ENCODE peak calls at places on chromosomes 7 and 10, in five cellular contexts. One of them, this sample, is unnamed.

GRCh38 chr7:81232084-81232799 is 313.4 kb upstream of the SEMA3C start:
- DNase-seq in CD4-positive, alpha-beta T cell: no peak
- DNase-seq in K562: no peak
- DNase-seq in stimulated activated CD4-positive, alpha-beta T cell treated with anti-CD3 and anti-CD28 coated beads, Interleukin-1b, Interleukin-23, amount 100 ng/mL, for 1 hour: no peak
- DNase-seq in iris pigment epithelial cell: no peak
- DNase-seq in this sample: no peak

GRCh38 chr7:30141405-30142045 is 6.7 kb downstream of the MTURN start:
- DNase-seq in CD4-positive, alpha-beta T cell: no peak
- DNase-seq in K562: no peak
- DNase-seq in stimulated activated CD4-positive, alpha-beta T cell treated with anti-CD3 and anti-CD28 coated beads, Interleukin-1b, Interleukin-23, amount 100 ng/mL, for 1 hour: no peak
- DNase-seq in iris pigment epithelial cell: no peak
- DNase-seq in this sample: no peak

GRCh38 chr7:83053965-83054364 is 108.7 kb downstream of the PCLO start:
- DNase-seq in K562: no peak
- DNase-seq in stimulated activated CD4-positive, alpha-beta T cell treated with anti-CD3 and anti-CD28 coated beads, Interleukin-1b, Interleukin-23, amount 100 ng/mL, for 1 hour: no peak
- DNase-seq in iris pigment epithelial cell: no peak
- DNase-seq in CD4-positive, alpha-beta T cell: no peak
- DNase-seq in this sample: no peak

GRCh38 chr10:104666106-104666505 is 25.0 kb downstream of the SORCS3 start:
- DNase-seq in K562: no peak
- DNase-seq in iris pigment epithelial cell: no peak
- DNase-seq in stimulated activated CD4-positive, alpha-beta T cell treated with anti-CD3 and anti-CD28 coated beads, Interleukin-1b, Interleukin-23, amount 100 ng/mL, for 1 hour: no peak
- DNase-seq in CD4-positive, alpha-beta T cell: no peak
- DNase-seq in this sample: no peak

GRCh38 chr7:44977304-44977858 is 1.4 kb downstream of the MYO1G start:
- DNase-seq in iris pigment epithelial cell: no peak
- DNase-seq in K562: no peak
- DNase-seq in CD4-positive, alpha-beta T cell: peak; percentile 71
- DNase-seq in stimulated activated CD4-positive, alpha-beta T cell treated with anti-CD3 and anti-CD28 coated beads, Interleukin-1b, Interleukin-23, amount 100 ng/mL, for 1 hour: no peak
- DNase-seq in this sample: no peak

GRCh38 chr7:18900236-18900635 is 217.2 kb downstream of the TWIST1 start:
- DNase-seq in CD4-positive, alpha-beta T cell: no peak
- DNase-seq in iris pigment epithelial cell: no peak
- DNase-seq in K562: no peak
- DNase-seq in stimulated activated CD4-positive, alpha-beta T cell treated with anti-CD3 and anti-CD28 coated beads, Interleukin-1b, Interleukin-23, amount 100 ng/mL, for 1 hour: no peak
- DNase-seq in this sample: no peak

GRCh38 chr10:4351723-4352565 is 474.1 kb upstream of the AKR1E2 start:
- DNase-seq in stimulated activated CD4-positive, alpha-beta T cell treated with anti-CD3 and anti-CD28 coated beads, Interleukin-1b, Interleukin-23, amount 100 ng/mL, for 1 hour: no peak
- DNase-seq in CD4-positive, alpha-beta T cell: no peak
- DNase-seq in K562: no peak
- DNase-seq in iris pigment epithelial cell: no peak
- DNase-seq in this sample: no peak

GRCh38 chr10:43846187-43846680 is 197.6 kb upstream of the ZNF32 start:
- DNase-seq in iris pigment epithelial cell: peak; percentile 34
- DNase-seq in stimulated activated CD4-positive, alpha-beta T cell treated with anti-CD3 and anti-CD28 coated beads, Interleukin-1b, Interleukin-23, amount 100 ng/mL, for 1 hour: peak; percentile 5
- DNase-seq in CD4-positive, alpha-beta T cell: no peak
- DNase-seq in K562: no peak
- DNase-seq in this sample: no peak

GRCh38 chr7:77985974-77986339 is 187.4 kb downstream of the PHTF2 start:
- DNase-seq in iris pigment epithelial cell: peak; percentile 46
- DNase-seq in CD4-positive, alpha-beta T cell: no peak
- DNase-seq in K562: no peak
- DNase-seq in stimulated activated CD4-positive, alpha-beta T cell treated with anti-CD3 and anti-CD28 coated beads, Interleukin-1b, Interleukin-23, amount 100 ng/mL, for 1 hour: no peak
- DNase-seq in this sample: no peak

GRCh38 chr10:34906021-34906965 is 91.2 kb upstream of the PARD3 start:
- DNase-seq in K562: peak; percentile 16
- DNase-seq in CD4-positive, alpha-beta T cell: no peak
- DNase-seq in stimulated activated CD4-positive, alpha-beta T cell treated with anti-CD3 and anti-CD28 coated beads, Interleukin-1b, Interleukin-23, amount 100 ng/mL, for 1 hour: no peak
- DNase-seq in iris pigment epithelial cell: peak; percentile 85
- DNase-seq in this sample: no peak

GRCh38 chr10:12500406-12501303 is 151.3 kb downstream of the CAMK1D start:
- DNase-seq in iris pigment epithelial cell: peak; percentile 17
- DNase-seq in CD4-positive, alpha-beta T cell: no peak
- DNase-seq in stimulated activated CD4-positive, alpha-beta T cell treated with anti-CD3 and anti-CD28 coated beads, Interleukin-1b, Interleukin-23, amount 100 ng/mL, for 1 hour: no peak
- DNase-seq in K562: peak; percentile 18
- DNase-seq in this sample: no peak

GRCh38 chr7:47611045-47611511 is 29.2 kb upstream of the TNS3 start:
- DNase-seq in K562: no peak
- DNase-seq in CD4-positive, alpha-beta T cell: no peak
- DNase-seq in iris pigment epithelial cell: no peak
- DNase-seq in stimulated activated CD4-positive, alpha-beta T cell treated with anti-CD3 and anti-CD28 coated beads, Interleukin-1b, Interleukin-23, amount 100 ng/mL, for 1 hour: no peak
- DNase-seq in this sample: no peak

GRCh38 chr10:72309290-72310240 is 35.8 kb downstream of the DDIT4 start:
- DNase-seq in stimulated activated CD4-positive, alpha-beta T cell treated with anti-CD3 and anti-CD28 coated beads, Interleukin-1b, Interleukin-23, amount 100 ng/mL, for 1 hour: no peak
- DNase-seq in K562: no peak
- DNase-seq in iris pigment epithelial cell: no peak
- DNase-seq in CD4-positive, alpha-beta T cell: no peak
- DNase-seq in this sample: no peak

GRCh38 chr7:130838738-130839137 is 104.7 kb upstream of the KLF14 start:
- DNase-seq in K562: no peak
- DNase-seq in iris pigment epithelial cell: peak; percentile 90
- DNase-seq in stimulated activated CD4-positive, alpha-beta T cell treated with anti-CD3 and anti-CD28 coated beads, Interleukin-1b, Interleukin-23, amount 100 ng/mL, for 1 hour: no peak
- DNase-seq in CD4-positive, alpha-beta T cell: no peak
- DNase-seq in this sample: no peak

GRCh38 chr10:102122450-102122849 is 2.3 kb upstream of the LDB1 start:
- DNase-seq in K562: no peak
- DNase-seq in CD4-positive, alpha-beta T cell: no peak
- DNase-seq in iris pigment epithelial cell: no peak
- DNase-seq in stimulated activated CD4-positive, alpha-beta T cell treated with anti-CD3 and anti-CD28 coated beads, Interleukin-1b, Interleukin-23, amount 100 ng/mL, for 1 hour: no peak
- DNase-seq in this sample: no peak

GRCh38 chr10:90917968-90918318 is 2.9 kb downstream of the ANKRD1 start:
- DNase-seq in stimulated activated CD4-positive, alpha-beta T cell treated with anti-CD3 and anti-CD28 coated beads, Interleukin-1b, Interleukin-23, amount 100 ng/mL, for 1 hour: no peak
- DNase-seq in CD4-positive, alpha-beta T cell: no peak
- DNase-seq in iris pigment epithelial cell: no peak
- DNase-seq in K562: no peak
- DNase-seq in this sample: no peak

GRCh38 chr10:114309111-114309651 is 70.1 kb downstream of the VWA2 start:
- DNase-seq in iris pigment epithelial cell: peak; percentile 18
- DNase-seq in K562: no peak
- DNase-seq in stimulated activated CD4-positive, alpha-beta T cell treated with anti-CD3 and anti-CD28 coated beads, Interleukin-1b, Interleukin-23, amount 100 ng/mL, for 1 hour: no peak
- DNase-seq in CD4-positive, alpha-beta T cell: no peak
- DNase-seq in this sample: no peak

GRCh38 chr7:107029061-107029763 is 15.3 kb upstream of the PRKAR2B start:
- DNase-seq in stimulated activated CD4-positive, alpha-beta T cell treated with anti-CD3 and anti-CD28 coated beads, Interleukin-1b, Interleukin-23, amount 100 ng/mL, for 1 hour: no peak
- DNase-seq in iris pigment epithelial cell: peak; percentile 54
- DNase-seq in CD4-positive, alpha-beta T cell: no peak
- DNase-seq in K562: peak; percentile 79
- DNase-seq in this sample: no peak

GRCh38 chr7:104358743-104359142 is 30.3 kb downstream of the LHFPL3 start:
- DNase-seq in K562: no peak
- DNase-seq in CD4-positive, alpha-beta T cell: no peak
- DNase-seq in iris pigment epithelial cell: no peak
- DNase-seq in stimulated activated CD4-positive, alpha-beta T cell treated with anti-CD3 and anti-CD28 coated beads, Interleukin-1b, Interleukin-23, amount 100 ng/mL, for 1 hour: no peak
- DNase-seq in this sample: no peak

This sample was measured in esophagus squamous epithelium.